ENCODE peak calls at places on chromosomes 7 and 10, in ten cellular contexts. C, A, I, S, E, F, J, L, H and P are unnamed samples.

GRCh38 chr7:97845622-97846203 is 26.5 kb downstream of the ASNS start:
- DNase-seq in C (no peak), A (peak), I (peak), S (peak), E (no peak), F (no peak), J (peak), L (peak), H (peak), P (peak)

GRCh38 chr10:26331376-26331775 is 106.8 kb upstream of the APBB1IP start:
- DNase-seq in C (no peak), A (peak), I (no peak), S (no peak), E (no peak), F (no peak), J (no peak), L (no peak), H (no peak), P (peak)

GRCh38 chr10:73262105-73262730 is 9.8 kb upstream of the MRPS16 start:
- DNase-seq in C (peak), A (peak), I (no peak), S (peak), E (no peak), F (peak), J (peak), L (peak), H (peak), P (peak)

GRCh38 chr10:94299417-94299816 is 63.3 kb downstream of the NOC3L start:
- DNase-seq in C (peak), A (peak), I (no peak), S (peak), E (no peak), F (peak), J (peak), L (no peak), H (peak), P (peak)

GRCh38 chr7:142611566-142612250 is 137.6 kb upstream of the PRSS1 start:
- DNase-seq in C (no peak), A (peak), I (no peak), S (no peak), E (no peak), F (no peak), J (no peak), L (no peak), H (peak), P (no peak)

GRCh38 chr7:121744877-121745276 is 128.1 kb upstream of the PTPRZ1 start:
- DNase-seq in C (no peak), A (no peak), I (no peak), S (no peak), E (no peak), F (peak), J (no peak), L (no peak), H (no peak), P (no peak)

GRCh38 chr10:95569368-95569767 is 8.2 kb upstream of the SORBS1 start:
- DNase-seq in C (no peak), A (peak), I (no peak), S (no peak), E (no peak), F (no peak), J (no peak), L (no peak), H (no peak), P (peak)

GRCh38 chr10:7789390-7789789 is 1.4 kb downstream of the ATP5F1C start:
- DNase-seq in C (peak), A (peak), I (peak), S (peak), E (no peak), F (peak), J (peak), L (no peak), H (peak), P (peak)

GRCh38 chr10:95333997-95334792 is 43.4 kb upstream of the PDLIM1 start:
- DNase-seq in C (peak), A (peak), I (no peak), S (peak), E (no peak), F (peak), J (peak), L (peak), H (peak), P (peak)

GRCh38 chr7:70838292-70838907 is 293.5 kb upstream of the GALNT17 start:
- DNase-seq in C (no peak), A (no peak), I (no peak), S (no peak), E (no peak), F (no peak), J (no peak), L (no peak), H (no peak), P (no peak)

GRCh38 chr10:6239213-6239991 is 36.7 kb downstream of the PFKFB3 start:
- DNase-seq in C (peak), A (peak), I (no peak), S (peak), E (peak), F (peak), J (peak), L (peak), H (peak), P (peak)

GRCh38 chr7:23972057-23972456 is 262.0 kb downstream of the STK31 start:
- DNase-seq in C (no peak), A (no peak), I (no peak), S (no peak), E (no peak), F (no peak), J (no peak), L (no peak), H (no peak), P (no peak)

GRCh38 chr7:150860291-150860977 is 8.1 kb downstream of the AOC1 start:
- DNase-seq in C (no peak), A (no peak), I (peak), S (no peak), E (no peak), F (no peak), J (no peak), L (no peak), H (no peak), P (no peak)

GRCh38 chr10:20100157-20100556 is 283.9 kb downstream of the PLXDC2 start:
- DNase-seq in C (peak), A (peak), I (no peak), S (peak), E (no peak), F (peak), J (peak), L (no peak), H (peak), P (peak)

GRCh38 chr10:3654496-3654895 is 130.5 kb downstream of the KLF6 start:
- DNase-seq in C (peak), A (peak), I (no peak), S (no peak), E (no peak), F (no peak), J (peak), L (no peak), H (peak), P (peak)

GRCh38 chr10:101839421-101840063 is 4.1 kb downstream of the KCNIP2 start:
- DNase-seq in C (no peak), A (peak), I (peak), S (no peak), E (peak), F (peak), J (no peak), L (no peak), H (no peak), P (no peak)

GRCh38 chr10:50567384-50567783 is 56.4 kb downstream of the SGMS1 start:
- DNase-seq in C (no peak), A (no peak), I (no peak), S (no peak), E (no peak), F (no peak), J (no peak), L (no peak), H (no peak), P (no peak)

GRCh38 chr10:6423413-6424170 is 156.5 kb downstream of the PRKCQ start:
- DNase-seq in C (no peak), A (no peak), I (no peak), S (no peak), E (no peak), F (no peak), J (no peak), L (no peak), H (no peak), P (no peak)

GRCh38 chr7:70208236-70209063 is 610.2 kb downstream of the AUTS2 start:
- DNase-seq in C (peak), A (peak), I (no peak), S (peak), E (no peak), F (no peak), J (peak), L (no peak), H (peak), P (peak)

GRCh38 chr7:16532272-16532671 is 5.6 kb downstream of the LRRC72 start:
- DNase-seq in C (no peak), A (no peak), I (no peak), S (no peak), E (no peak), F (no peak), J (no peak), L (no peak), H (no peak), P (no peak)

GRCh38 chr7:47627580-47628283 is 45.8 kb upstream of the TNS3 start:
- DNase-seq in C (no peak), A (no peak), I (no peak), S (no peak), E (no peak), F (no peak), J (no peak), L (no peak), H (no peak), P (peak)

DNA sequence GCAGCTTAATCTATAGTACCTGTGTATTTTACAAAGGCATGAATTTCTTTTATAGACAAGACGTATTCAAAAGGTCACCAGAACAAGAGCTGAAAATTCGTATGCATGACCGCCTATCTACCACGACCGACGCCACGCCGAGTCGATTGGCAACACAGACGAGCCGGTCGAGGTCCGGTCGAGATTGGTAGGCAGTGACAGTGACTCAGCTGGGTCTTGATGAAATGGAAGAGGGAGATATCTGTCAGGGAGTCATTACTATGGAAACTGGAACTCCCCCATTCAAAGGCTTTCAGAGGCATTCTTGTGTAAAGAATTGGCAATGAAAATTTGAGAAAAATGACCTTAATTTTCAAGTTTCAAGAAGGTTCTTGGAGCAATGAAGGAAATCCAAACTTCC is 2.1 kb downstream of the ATP5MK start:
- DNase-seq in C (peak), A (peak), I (no peak), S (no peak), E (no peak), F (no peak), J (peak), L (no peak), H (no peak), P (no peak)
- H3K4me3 ChIP-seq in C (no peak), A (no peak), I (no peak), S (no peak), E (no peak), F (no peak), J (no peak), L (no peak), H (no peak), P (no peak)

DNA sequence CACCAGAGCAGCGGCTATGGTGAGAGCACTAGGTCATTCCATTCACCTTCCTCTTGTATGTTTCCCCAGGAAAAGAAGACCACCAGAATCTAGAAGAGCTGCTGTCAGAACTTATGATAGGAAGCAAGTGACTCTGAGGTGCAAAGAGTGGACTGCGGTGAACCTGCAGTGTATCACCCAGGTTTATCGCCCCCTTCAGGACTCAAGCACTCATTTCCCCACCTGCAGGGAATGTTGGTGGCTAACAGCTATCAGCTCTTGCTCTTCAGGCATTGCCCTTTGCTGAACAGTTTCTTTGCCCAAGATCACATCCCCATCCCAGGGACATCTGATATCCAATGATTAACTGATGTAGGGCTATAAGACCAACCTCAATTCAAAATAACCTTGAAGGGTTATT is 66.3 kb upstream of the IL6 start:
- DNase-seq in C (no peak), A (no peak), I (peak), S (no peak), E (no peak), F (no peak), J (no peak), L (no peak), H (no peak), P (no peak)
- TF ChIP-seq CTCF in C (no peak), A (peak), I (no peak), S (no peak), E (peak), F (no peak), J (no peak), L (no peak), H (peak), P (no peak)

DNA sequence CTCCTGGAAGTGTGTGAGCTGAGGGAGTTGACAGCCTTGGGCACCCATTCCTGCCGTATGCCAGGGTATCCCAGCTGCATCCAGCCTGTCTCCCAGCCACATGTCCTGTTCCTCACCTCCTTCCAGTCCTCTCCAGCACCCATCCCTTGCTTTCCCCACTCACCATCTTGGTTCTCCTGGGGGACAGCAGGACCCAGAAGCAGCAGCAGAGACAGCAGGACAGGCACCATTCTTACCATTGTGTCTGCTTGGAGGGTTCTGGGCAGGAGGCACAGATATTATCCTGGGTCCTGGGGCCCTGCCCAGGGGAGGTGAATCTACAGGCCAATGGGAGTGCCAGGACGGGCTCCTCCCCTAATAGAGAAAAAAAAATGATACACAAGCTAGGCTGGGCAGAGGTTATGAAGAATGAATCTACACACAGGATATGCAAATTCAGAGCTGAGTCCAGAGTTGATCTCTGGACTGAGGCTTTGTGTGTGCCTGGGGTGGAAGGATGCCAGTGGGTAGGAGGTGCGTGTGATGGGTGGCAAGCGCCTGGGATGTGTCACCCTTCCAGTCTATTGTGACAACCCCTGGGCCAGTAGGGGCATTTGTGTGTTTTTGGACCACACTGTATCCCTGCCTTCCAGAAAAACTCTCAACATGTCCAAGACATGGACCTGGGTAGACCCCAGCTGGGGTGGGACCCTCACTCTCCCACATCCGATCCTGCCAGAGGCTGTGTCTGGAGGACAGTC is at the start of gene AZGP1:
- DNase-seq in C (no peak), A (peak), I (no peak), S (no peak), E (no peak), F (peak), J (no peak), L (no peak), H (no peak), P (no peak)
- H3K4me3 ChIP-seq in C (no peak), A (no peak), I (no peak), S (no peak), E (peak), F (no peak), J (no peak), L (no peak), H (no peak), P (no peak)

GRCh38 chr10:62080905-62081304 is 179.4 kb downstream of the ARID5B start:
- DNase-seq in C (no peak), A (no peak), I (no peak), S (no peak), E (no peak), F (no peak), J (no peak), L (no peak), H (no peak), P (no peak)

GRCh38 chr10:62081322-62081945 is 179.9 kb downstream of the ARID5B start:
- DNase-seq in C (no peak), A (peak), I (no peak), S (peak), E (no peak), F (no peak), J (peak), L (no peak), H (peak), P (peak)

GRCh38 chr10:62083413-62083794 is 181.9 kb downstream of the ARID5B start:
- DNase-seq in C (peak), A (peak), I (no peak), S (peak), E (no peak), F (no peak), J (peak), L (no peak), H (peak), P (peak)

GRCh38 chr10:62082729-62083412 is 181.4 kb downstream of the ARID5B start:
- DNase-seq in C (peak), A (peak), I (peak), S (peak), E (no peak), F (peak), J (peak), L (no peak), H (peak), P (peak)

GRCh38 chr10:62082270-62082669 is 180.8 kb downstream of the ARID5B start:
- DNase-seq in C (no peak), A (no peak), I (no peak), S (no peak), E (no peak), F (no peak), J (peak), L (no peak), H (no peak), P (no peak)
- TF ChIP-seq CTCF in C (no peak), A (no peak), I (no peak), S (no peak), E (no peak), F (no peak), J (no peak), L (no peak), H (no peak), P (no peak)

GRCh38 chr10:121818599-121818998 is 109.2 kb downstream of the ATE1 start:
- DNase-seq in C (no peak), A (no peak), I (no peak), S (no peak), E (no peak), F (no peak), J (no peak), L (no peak), H (peak), P (peak)
- H3K4me3 ChIP-seq in C (no peak), A (no peak), I (no peak), S (no peak), E (no peak), F (no peak), J (no peak), L (no peak), H (no peak), P (no peak)

GRCh38 chr10:53209941-53210611 is 437.5 kb upstream of the MBL2 start:
- DNase-seq in C (peak), A (peak), I (peak), S (peak), E (no peak), F (peak), J (peak), L (no peak), H (no peak), P (peak)
- TF ChIP-seq CTCF in C (peak), A (no peak), I (no peak), S (peak), E (peak), F (peak), J (peak), L (no peak), H (no peak), P (peak)

GRCh38 chr10:86956841-86957448 is 470 bp downstream of the MMRN2 start:
- DNase-seq in C (no peak), A (no peak), I (no peak), S (no peak), E (peak), F (no peak), J (no peak), L (no peak), H (no peak), P (no peak)
- H3K4me3 ChIP-seq in C (no peak), A (no peak), I (no peak), S (no peak), E (peak), F (no peak), J (no peak), L (no peak), H (no peak), P (no peak)